ENCODE peak calls at places on chromosome 18, in five cellular contexts. One of them, this sample, is unnamed. For H3K9me3, the result is how much of the 10 kb centered on the place peaks cover.

GRCh38 chr18:35756506-35757117 is 175.1 kb downstream of the GALNT1 start:
- DNase-seq in CD4-positive, alpha-beta T cell: peak
- DNase-seq in lower lobe of right lung: no peak
- DNase-seq in heart right ventricle: no peak
- DNase-seq in DND-41: peak
- DNase-seq in this sample: no peak

GRCh38 chr18:63137999-63138448 is 181.5 kb downstream of the BCL2 start:
- DNase-seq in lower lobe of right lung: no peak
- DNase-seq in DND-41: peak
- DNase-seq in CD4-positive, alpha-beta T cell: peak
- DNase-seq in heart right ventricle: no peak
- DNase-seq in this sample: no peak

GRCh38 chr18:6107794-6108193 is 212.5 kb upstream of the TMEM200C start:
- DNase-seq in CD4-positive, alpha-beta T cell: no peak
- DNase-seq in heart right ventricle: no peak
- DNase-seq in DND-41: no peak
- DNase-seq in lower lobe of right lung: peak
- DNase-seq in this sample: no peak

GRCh38 chr18:7908686-7909299 is 341.7 kb downstream of the PTPRM start:
- DNase-seq in CD4-positive, alpha-beta T cell: no peak
- DNase-seq in DND-41: no peak
- DNase-seq in lower lobe of right lung: no peak
- DNase-seq in heart right ventricle: no peak
- DNase-seq in this sample: no peak

GRCh38 chr18:41745166-41746049 is 209.6 kb upstream of the PIK3C3 start:
- DNase-seq in DND-41: peak
- DNase-seq in lower lobe of right lung: no peak
- DNase-seq in heart right ventricle: peak
- DNase-seq in CD4-positive, alpha-beta T cell: no peak
- DNase-seq in this sample: no peak

GRCh38 chr18:74496508-74497307 is 545 bp downstream of the CNDP2 start:
- DNase-seq in CD4-positive, alpha-beta T cell: no peak
- DNase-seq in lower lobe of right lung: peak
- DNase-seq in DND-41: peak
- DNase-seq in heart right ventricle: peak
- DNase-seq in this sample: peak

GRCh38 chr18:48157956-48158355 is 227.5 kb upstream of the SMAD2 start:
- DNase-seq in heart right ventricle: no peak
- DNase-seq in DND-41: no peak
- DNase-seq in CD4-positive, alpha-beta T cell: no peak
- DNase-seq in lower lobe of right lung: no peak
- DNase-seq in this sample: no peak

GRCh38 chr18:54358495-54358793 is 738 bp downstream of the C18orf54 start:
- DNase-seq in CD4-positive, alpha-beta T cell: no peak
- DNase-seq in heart right ventricle: no peak
- DNase-seq in lower lobe of right lung: no peak
- DNase-seq in DND-41: no peak
- DNase-seq in this sample: peak

GRCh38 chr18:10261315-10262276 is 192.8 kb upstream of the APCDD1 start:
- DNase-seq in lower lobe of right lung: no peak
- DNase-seq in DND-41: peak
- DNase-seq in CD4-positive, alpha-beta T cell: no peak
- DNase-seq in heart right ventricle: no peak
- DNase-seq in this sample: no peak

GRCh38 chr18:70154591-70155194 is 50.8 kb downstream of the RTTN start:
- DNase-seq in heart right ventricle: no peak
- DNase-seq in DND-41: no peak
- DNase-seq in CD4-positive, alpha-beta T cell: no peak
- DNase-seq in lower lobe of right lung: no peak
- DNase-seq in this sample: no peak

GRCh38 chr18:48666613-48667012 is 127.8 kb downstream of the CTIF start:
- DNase-seq in DND-41: no peak
- DNase-seq in lower lobe of right lung: no peak
- DNase-seq in CD4-positive, alpha-beta T cell: no peak
- DNase-seq in heart right ventricle: no peak
- DNase-seq in this sample: no peak

GRCh38 chr18:74507927-74508326 is 11.8 kb downstream of the CNDP2 start:
- DNase-seq in heart right ventricle: no peak
- DNase-seq in DND-41: no peak
- DNase-seq in CD4-positive, alpha-beta T cell: no peak
- DNase-seq in lower lobe of right lung: no peak
- DNase-seq in this sample: peak

GRCh38 chr18:50973367-50974126 is 5.7 kb downstream of the ELAC1 start:
- DNase-seq in DND-41: no peak
- DNase-seq in lower lobe of right lung: no peak
- DNase-seq in CD4-positive, alpha-beta T cell: no peak
- DNase-seq in heart right ventricle: no peak
- DNase-seq in this sample: no peak

GRCh38 chr18:6561029-6561861 is 146.5 kb upstream of the L3MBTL4 start:
- DNase-seq in lower lobe of right lung: peak
- DNase-seq in DND-41: no peak
- DNase-seq in CD4-positive, alpha-beta T cell: no peak
- DNase-seq in heart right ventricle: peak
- DNase-seq in this sample: no peak

GRCh38 chr18:61851940-61852451 is 40.8 kb downstream of the RNF152 start:
- DNase-seq in CD4-positive, alpha-beta T cell: no peak
- DNase-seq in heart right ventricle: no peak
- DNase-seq in DND-41: no peak
- DNase-seq in lower lobe of right lung: no peak
- DNase-seq in this sample: no peak

GRCh38 chr18:31102020-31102684 is at the start of gene DSC2:
- DNase-seq in CD4-positive, alpha-beta T cell: no peak
- DNase-seq in heart right ventricle: peak
- DNase-seq in DND-41: no peak
- DNase-seq in lower lobe of right lung: peak
- DNase-seq in this sample: peak

GRCh38 chr18:23953984-23954383 is 60.6 kb upstream of the TTC39C start:
- DNase-seq in CD4-positive, alpha-beta T cell: no peak
- DNase-seq in heart right ventricle: no peak
- DNase-seq in lower lobe of right lung: no peak
- DNase-seq in DND-41: no peak
- DNase-seq in this sample: no peak

GRCh38 chr18:23259701-23260661 is 124.7 kb downstream of the CABLES1 start:
- DNase-seq in lower lobe of right lung: peak
- DNase-seq in heart right ventricle: peak
- DNase-seq in DND-41: peak
- DNase-seq in CD4-positive, alpha-beta T cell: no peak
- DNase-seq in this sample: peak

DNA sequence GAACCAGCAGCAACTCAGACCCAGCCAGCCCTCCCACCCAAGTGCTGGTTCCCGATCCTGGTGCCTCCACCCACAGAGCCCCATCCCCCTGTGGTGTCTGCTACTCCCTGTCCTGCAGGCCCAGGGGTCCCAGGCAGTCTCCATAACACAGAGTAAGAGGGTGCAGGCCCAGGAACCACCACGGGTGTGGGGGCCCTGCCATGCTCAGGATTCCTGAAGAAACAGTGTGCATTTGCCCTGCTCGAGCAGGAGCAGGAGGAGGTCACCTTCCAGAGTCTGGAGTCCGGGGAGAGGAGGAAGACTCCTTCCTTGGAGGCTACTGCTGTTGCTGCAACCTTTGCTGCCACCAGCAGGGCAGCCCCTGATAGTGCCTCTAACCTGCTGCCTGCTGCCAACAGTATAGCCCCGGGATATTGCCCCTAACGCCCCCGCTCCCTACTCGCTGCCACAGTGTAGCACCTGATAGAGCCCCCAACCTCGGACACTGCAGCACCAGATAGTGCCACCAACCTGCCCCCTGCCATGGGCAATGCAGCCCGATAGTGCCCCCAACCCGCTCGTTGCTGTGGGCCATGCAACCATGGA is 46.8 kb upstream of the ANKRD62 start:
- DNase-seq in heart right ventricle: no peak
- DNase-seq in lower lobe of right lung: no peak
- DNase-seq in CD4-positive, alpha-beta T cell: no peak
- DNase-seq in DND-41: no peak
- DNase-seq in this sample: no peak
- TF ChIP-seq CTCF in heart right ventricle: no peak
- TF ChIP-seq CTCF in lower lobe of right lung: no peak
- TF ChIP-seq CTCF in CD4-positive, alpha-beta T cell: no peak
- TF ChIP-seq CTCF in DND-41: peak
- TF ChIP-seq CTCF in this sample: no peak

GRCh38 chr18:34611904-34612303 is 98.2 kb upstream of the DTNA start:
- DNase-seq in DND-41: no peak
- DNase-seq in lower lobe of right lung: no peak
- DNase-seq in heart right ventricle: peak
- DNase-seq in CD4-positive, alpha-beta T cell: no peak
- DNase-seq in this sample: peak
- H3K9me3 ChIP-seq in DND-41: under half
- H3K9me3 ChIP-seq in lower lobe of right lung: under half
- H3K9me3 ChIP-seq in heart right ventricle: under half
- H3K9me3 ChIP-seq in CD4-positive, alpha-beta T cell: under half
- H3K9me3 ChIP-seq in this sample: under half

GRCh38 chr18:72542993-72543361 is 1.2 kb downstream of the CBLN2 start:
- DNase-seq in CD4-positive, alpha-beta T cell: no peak
- DNase-seq in lower lobe of right lung: no peak
- DNase-seq in DND-41: no peak
- DNase-seq in heart right ventricle: no peak
- DNase-seq in this sample: no peak

GRCh38 chr18:72543362-72544055 is 633 bp downstream of the CBLN2 start:
- DNase-seq in heart right ventricle: no peak
- DNase-seq in lower lobe of right lung: no peak
- DNase-seq in CD4-positive, alpha-beta T cell: no peak
- DNase-seq in DND-41: no peak
- DNase-seq in this sample: no peak

GRCh38 chr18:72544092-72544886 is at the start of gene CBLN2:
- DNase-seq in CD4-positive, alpha-beta T cell: no peak
- DNase-seq in lower lobe of right lung: peak
- DNase-seq in heart right ventricle: peak
- DNase-seq in DND-41: no peak
- DNase-seq in this sample: peak

GRCh38 chr18:72539861-72540260 is 4.3 kb downstream of the CBLN2 start:
- DNase-seq in heart right ventricle: no peak
- DNase-seq in DND-41: no peak
- DNase-seq in lower lobe of right lung: no peak
- DNase-seq in CD4-positive, alpha-beta T cell: no peak
- DNase-seq in this sample: no peak

GRCh38 chr18:72541871-72542690 is 2.1 kb downstream of the CBLN2 start:
- DNase-seq in CD4-positive, alpha-beta T cell: no peak
- DNase-seq in lower lobe of right lung: no peak
- DNase-seq in heart right ventricle: no peak
- DNase-seq in DND-41: no peak
- DNase-seq in this sample: no peak
- TF ChIP-seq CTCF in CD4-positive, alpha-beta T cell: no peak
- TF ChIP-seq CTCF in lower lobe of right lung: no peak
- TF ChIP-seq CTCF in heart right ventricle: no peak
- TF ChIP-seq CTCF in DND-41: no peak
- TF ChIP-seq CTCF in this sample: no peak

GRCh38 chr18:55790296-55790695 is 202.3 kb upstream of the TCF4 start:
- DNase-seq in DND-41: no peak
- DNase-seq in lower lobe of right lung: no peak
- DNase-seq in heart right ventricle: no peak
- DNase-seq in CD4-positive, alpha-beta T cell: no peak
- DNase-seq in this sample: no peak
- H3K9me3 ChIP-seq in DND-41: under half
- H3K9me3 ChIP-seq in lower lobe of right lung: under half
- H3K9me3 ChIP-seq in heart right ventricle: under half
- H3K9me3 ChIP-seq in CD4-positive, alpha-beta T cell: under half
- H3K9me3 ChIP-seq in this sample: under half

GRCh38 chr18:58788971-58789797 is 75.5 kb upstream of the ZNF532 start:
- DNase-seq in DND-41: no peak
- DNase-seq in heart right ventricle: peak
- DNase-seq in lower lobe of right lung: no peak
- DNase-seq in CD4-positive, alpha-beta T cell: no peak
- DNase-seq in this sample: peak
- TF ChIP-seq CTCF in DND-41: no peak
- TF ChIP-seq CTCF in heart right ventricle: no peak
- TF ChIP-seq CTCF in lower lobe of right lung: no peak
- TF ChIP-seq CTCF in CD4-positive, alpha-beta T cell: no peak
- TF ChIP-seq CTCF in this sample: no peak

GRCh38 chr18:78898066-78898465 is 81.6 kb upstream of the SALL3 start:
- DNase-seq in lower lobe of right lung: no peak
- DNase-seq in heart right ventricle: no peak
- DNase-seq in CD4-positive, alpha-beta T cell: no peak
- DNase-seq in DND-41: no peak
- DNase-seq in this sample: no peak
- H3K9me3 ChIP-seq in lower lobe of right lung: under half
- H3K9me3 ChIP-seq in heart right ventricle: under half
- H3K9me3 ChIP-seq in CD4-positive, alpha-beta T cell: under half
- H3K9me3 ChIP-seq in DND-41: under half
- H3K9me3 ChIP-seq in this sample: under half

GRCh38 chr18:80023173-80023572 is 11.1 kb upstream of the RBFA start:
- DNase-seq in CD4-positive, alpha-beta T cell: no peak
- DNase-seq in heart right ventricle: no peak
- DNase-seq in lower lobe of right lung: no peak
- DNase-seq in DND-41: peak
- DNase-seq in this sample: no peak
- TF ChIP-seq CTCF in CD4-positive, alpha-beta T cell: no peak
- TF ChIP-seq CTCF in heart right ventricle: no peak
- TF ChIP-seq CTCF in lower lobe of right lung: peak
- TF ChIP-seq CTCF in DND-41: peak
- TF ChIP-seq CTCF in this sample: no peak

GRCh38 chr18:79896746-79897145 is 54.7 kb downstream of the SLC66A2 start:
- DNase-seq in DND-41: no peak
- DNase-seq in lower lobe of right lung: no peak
- DNase-seq in CD4-positive, alpha-beta T cell: no peak
- DNase-seq in heart right ventricle: no peak
- DNase-seq in this sample: no peak
- H3K9me3 ChIP-seq in DND-41: under half
- H3K9me3 ChIP-seq in lower lobe of right lung: under half
- H3K9me3 ChIP-seq in CD4-positive, alpha-beta T cell: under half
- H3K9me3 ChIP-seq in heart right ventricle: under half
- H3K9me3 ChIP-seq in this sample: under half

DNA sequence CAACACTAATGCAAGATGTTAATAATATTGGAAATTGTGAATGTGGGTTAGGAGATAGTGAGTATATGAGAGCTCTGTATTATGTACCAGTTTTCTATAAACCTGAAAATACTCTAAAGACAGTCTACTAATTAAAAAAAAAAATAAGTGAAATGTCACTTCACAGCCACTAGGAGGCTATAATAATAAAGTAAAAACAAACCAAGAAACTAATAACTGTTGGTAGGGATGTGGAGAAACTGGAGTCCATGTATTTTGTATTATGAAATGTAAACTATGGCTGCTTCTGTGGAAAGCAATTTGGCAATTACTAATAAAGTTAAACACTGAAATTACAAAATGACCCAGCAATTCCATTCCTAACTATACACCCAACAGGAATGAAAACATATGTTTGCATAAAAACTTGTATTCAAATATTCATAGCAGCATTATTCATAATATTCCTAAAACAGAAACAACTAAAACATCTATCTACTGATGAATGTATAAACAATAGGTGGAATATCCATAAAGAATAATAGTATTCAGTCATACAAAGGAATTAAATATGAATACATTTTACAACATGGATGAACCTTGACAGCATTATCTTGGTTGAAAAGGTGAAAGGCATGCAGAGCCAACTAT is 36.2 kb downstream of the CCDC178 start:
- DNase-seq in lower lobe of right lung: no peak
- DNase-seq in DND-41: no peak
- DNase-seq in heart right ventricle: no peak
- DNase-seq in CD4-positive, alpha-beta T cell: no peak
- DNase-seq in this sample: no peak
- TF ChIP-seq CTCF in lower lobe of right lung: no peak
- TF ChIP-seq CTCF in DND-41: peak
- TF ChIP-seq CTCF in heart right ventricle: no peak
- TF ChIP-seq CTCF in CD4-positive, alpha-beta T cell: no peak
- TF ChIP-seq CTCF in this sample: no peak